ENCODE peak calls at places on chromosome 16, in eight cellular contexts. One of them, this sample, is unnamed.

GRCh38 chr16:86824751-86825310 is 246.5 kb downstream of the FOXL1 start:
- DNase-seq in nephron progenitor cell: peak
- DNase-seq in NCI-H1694 treated with DMSO at 0.1 percent for 48 hours: no peak
- DNase-seq in activated CD8-positive, alpha-beta memory T cell treated with anti-CD3 and anti-CD28 coated beads, Interleukin-2, amount 10 ng/mL, durations not matched to agents 7 days and 5 days: no peak
- DNase-seq in RWPE1: no peak
- DNase-seq in stimulated activated CD4-positive, alpha-beta T cell treated with anti-CD3 and anti-CD28 coated beads, Interleukin-15, amount 100 ng/mL, for 1 hour: no peak
- DNase-seq in ACHN: no peak
- DNase-seq in NB4: peak
- DNase-seq in this sample: no peak

GRCh38 chr16:7315813-7316212 is 16.8 kb upstream of the RBFOX1 start:
- DNase-seq in nephron progenitor cell: no peak
- DNase-seq in NCI-H1694 treated with DMSO at 0.1 percent for 48 hours: no peak
- DNase-seq in activated CD8-positive, alpha-beta memory T cell treated with anti-CD3 and anti-CD28 coated beads, Interleukin-2, amount 10 ng/mL, durations not matched to agents 7 days and 5 days: no peak
- DNase-seq in RWPE1: no peak
- DNase-seq in stimulated activated CD4-positive, alpha-beta T cell treated with anti-CD3 and anti-CD28 coated beads, Interleukin-15, amount 100 ng/mL, for 1 hour: no peak
- DNase-seq in ACHN: no peak
- DNase-seq in NB4: no peak
- DNase-seq in this sample: no peak

GRCh38 chr16:72934661-72935403 is 113.1 kb downstream of the ZFHX3 start:
- DNase-seq in nephron progenitor cell: no peak
- DNase-seq in NCI-H1694 treated with DMSO at 0.1 percent for 48 hours: no peak
- DNase-seq in activated CD8-positive, alpha-beta memory T cell treated with anti-CD3 and anti-CD28 coated beads, Interleukin-2, amount 10 ng/mL, durations not matched to agents 7 days and 5 days: no peak
- DNase-seq in RWPE1: no peak
- DNase-seq in stimulated activated CD4-positive, alpha-beta T cell treated with anti-CD3 and anti-CD28 coated beads, Interleukin-15, amount 100 ng/mL, for 1 hour: no peak
- DNase-seq in ACHN: no peak
- DNase-seq in NB4: peak
- DNase-seq in this sample: no peak

GRCh38 chr16:68719993-68720489 is 17.1 kb upstream of the CDH1 start:
- DNase-seq in nephron progenitor cell: no peak
- DNase-seq in NCI-H1694 treated with DMSO at 0.1 percent for 48 hours: no peak
- DNase-seq in activated CD8-positive, alpha-beta memory T cell treated with anti-CD3 and anti-CD28 coated beads, Interleukin-2, amount 10 ng/mL, durations not matched to agents 7 days and 5 days: no peak
- DNase-seq in RWPE1: no peak
- DNase-seq in stimulated activated CD4-positive, alpha-beta T cell treated with anti-CD3 and anti-CD28 coated beads, Interleukin-15, amount 100 ng/mL, for 1 hour: no peak
- DNase-seq in ACHN: no peak
- DNase-seq in NB4: no peak
- DNase-seq in this sample: no peak

GRCh38 chr16:69187891-69188451 is 1.0 kb downstream of the SNTB2 start:
- DNase-seq in nephron progenitor cell: peak
- DNase-seq in NCI-H1694 treated with DMSO at 0.1 percent for 48 hours: no peak
- DNase-seq in activated CD8-positive, alpha-beta memory T cell treated with anti-CD3 and anti-CD28 coated beads, Interleukin-2, amount 10 ng/mL, durations not matched to agents 7 days and 5 days: peak
- DNase-seq in RWPE1: peak
- DNase-seq in stimulated activated CD4-positive, alpha-beta T cell treated with anti-CD3 and anti-CD28 coated beads, Interleukin-15, amount 100 ng/mL, for 1 hour: peak
- DNase-seq in ACHN: peak
- DNase-seq in NB4: peak
- DNase-seq in this sample: no peak

GRCh38 chr16:75011634-75012307 is 12.9 kb downstream of the ZNRF1 start:
- DNase-seq in nephron progenitor cell: no peak
- DNase-seq in NCI-H1694 treated with DMSO at 0.1 percent for 48 hours: no peak
- DNase-seq in activated CD8-positive, alpha-beta memory T cell treated with anti-CD3 and anti-CD28 coated beads, Interleukin-2, amount 10 ng/mL, durations not matched to agents 7 days and 5 days: peak
- DNase-seq in RWPE1: peak
- DNase-seq in stimulated activated CD4-positive, alpha-beta T cell treated with anti-CD3 and anti-CD28 coated beads, Interleukin-15, amount 100 ng/mL, for 1 hour: peak
- DNase-seq in ACHN: peak
- DNase-seq in NB4: peak
- DNase-seq in this sample: peak

GRCh38 chr16:77963185-77964044 is 58.9 kb upstream of the CLEC3A start:
- DNase-seq in nephron progenitor cell: no peak
- DNase-seq in NCI-H1694 treated with DMSO at 0.1 percent for 48 hours: no peak
- DNase-seq in activated CD8-positive, alpha-beta memory T cell treated with anti-CD3 and anti-CD28 coated beads, Interleukin-2, amount 10 ng/mL, durations not matched to agents 7 days and 5 days: no peak
- DNase-seq in RWPE1: no peak
- DNase-seq in stimulated activated CD4-positive, alpha-beta T cell treated with anti-CD3 and anti-CD28 coated beads, Interleukin-15, amount 100 ng/mL, for 1 hour: no peak
- DNase-seq in ACHN: no peak
- DNase-seq in NB4: peak
- DNase-seq in this sample: no peak

GRCh38 chr16:47460301-47460754 is 535 bp downstream of the ITFG1 start:
- DNase-seq in nephron progenitor cell: no peak
- DNase-seq in NCI-H1694 treated with DMSO at 0.1 percent for 48 hours: no peak
- DNase-seq in activated CD8-positive, alpha-beta memory T cell treated with anti-CD3 and anti-CD28 coated beads, Interleukin-2, amount 10 ng/mL, durations not matched to agents 7 days and 5 days: no peak
- DNase-seq in RWPE1: peak
- DNase-seq in stimulated activated CD4-positive, alpha-beta T cell treated with anti-CD3 and anti-CD28 coated beads, Interleukin-15, amount 100 ng/mL, for 1 hour: no peak
- DNase-seq in ACHN: peak
- DNase-seq in NB4: no peak
- DNase-seq in this sample: no peak

GRCh38 chr16:49013727-49014080 is 267.9 kb downstream of the CBLN1 start:
- DNase-seq in nephron progenitor cell: no peak
- DNase-seq in NCI-H1694 treated with DMSO at 0.1 percent for 48 hours: no peak
- DNase-seq in activated CD8-positive, alpha-beta memory T cell treated with anti-CD3 and anti-CD28 coated beads, Interleukin-2, amount 10 ng/mL, durations not matched to agents 7 days and 5 days: no peak
- DNase-seq in RWPE1: no peak
- DNase-seq in stimulated activated CD4-positive, alpha-beta T cell treated with anti-CD3 and anti-CD28 coated beads, Interleukin-15, amount 100 ng/mL, for 1 hour: no peak
- DNase-seq in ACHN: no peak
- DNase-seq in NB4: no peak
- DNase-seq in this sample: no peak

GRCh38 chr16:89890200-89890599 is 16.8 kb downstream of the TCF25 start:
- DNase-seq in nephron progenitor cell: no peak
- DNase-seq in NCI-H1694 treated with DMSO at 0.1 percent for 48 hours: no peak
- DNase-seq in activated CD8-positive, alpha-beta memory T cell treated with anti-CD3 and anti-CD28 coated beads, Interleukin-2, amount 10 ng/mL, durations not matched to agents 7 days and 5 days: peak
- DNase-seq in RWPE1: no peak
- DNase-seq in stimulated activated CD4-positive, alpha-beta T cell treated with anti-CD3 and anti-CD28 coated beads, Interleukin-15, amount 100 ng/mL, for 1 hour: no peak
- DNase-seq in ACHN: no peak
- DNase-seq in NB4: no peak
- DNase-seq in this sample: no peak

GRCh38 chr16:27748868-27749546 is 199.1 kb downstream of the KATNIP start:
- DNase-seq in nephron progenitor cell: no peak
- DNase-seq in NCI-H1694 treated with DMSO at 0.1 percent for 48 hours: no peak
- DNase-seq in activated CD8-positive, alpha-beta memory T cell treated with anti-CD3 and anti-CD28 coated beads, Interleukin-2, amount 10 ng/mL, durations not matched to agents 7 days and 5 days: peak
- DNase-seq in RWPE1: peak
- DNase-seq in stimulated activated CD4-positive, alpha-beta T cell treated with anti-CD3 and anti-CD28 coated beads, Interleukin-15, amount 100 ng/mL, for 1 hour: no peak
- DNase-seq in ACHN: peak
- DNase-seq in NB4: peak
- DNase-seq in this sample: peak

GRCh38 chr16:10618710-10619209 is 38.4 kb upstream of the EMP2 start:
- DNase-seq in nephron progenitor cell: no peak
- DNase-seq in NCI-H1694 treated with DMSO at 0.1 percent for 48 hours: no peak
- DNase-seq in activated CD8-positive, alpha-beta memory T cell treated with anti-CD3 and anti-CD28 coated beads, Interleukin-2, amount 10 ng/mL, durations not matched to agents 7 days and 5 days: no peak
- DNase-seq in RWPE1: no peak
- DNase-seq in stimulated activated CD4-positive, alpha-beta T cell treated with anti-CD3 and anti-CD28 coated beads, Interleukin-15, amount 100 ng/mL, for 1 hour: no peak
- DNase-seq in ACHN: no peak
- DNase-seq in NB4: no peak
- DNase-seq in this sample: no peak

GRCh38 chr16:69438465-69438864 is 14.0 kb downstream of the CYB5B start:
- DNase-seq in nephron progenitor cell: no peak
- DNase-seq in NCI-H1694 treated with DMSO at 0.1 percent for 48 hours: no peak
- DNase-seq in activated CD8-positive, alpha-beta memory T cell treated with anti-CD3 and anti-CD28 coated beads, Interleukin-2, amount 10 ng/mL, durations not matched to agents 7 days and 5 days: no peak
- DNase-seq in RWPE1: no peak
- DNase-seq in stimulated activated CD4-positive, alpha-beta T cell treated with anti-CD3 and anti-CD28 coated beads, Interleukin-15, amount 100 ng/mL, for 1 hour: no peak
- DNase-seq in ACHN: no peak
- DNase-seq in NB4: no peak
- DNase-seq in this sample: no peak

GRCh38 chr16:87741700-87742415 is 23.9 kb downstream of the KLHDC4 start:
- DNase-seq in nephron progenitor cell: no peak
- DNase-seq in NCI-H1694 treated with DMSO at 0.1 percent for 48 hours: no peak
- DNase-seq in activated CD8-positive, alpha-beta memory T cell treated with anti-CD3 and anti-CD28 coated beads, Interleukin-2, amount 10 ng/mL, durations not matched to agents 7 days and 5 days: no peak
- DNase-seq in RWPE1: no peak
- DNase-seq in stimulated activated CD4-positive, alpha-beta T cell treated with anti-CD3 and anti-CD28 coated beads, Interleukin-15, amount 100 ng/mL, for 1 hour: no peak
- DNase-seq in ACHN: no peak
- DNase-seq in NB4: no peak
- DNase-seq in this sample: no peak

GRCh38 chr16:1093284-1094123 is 2.5 kb downstream of the C1QTNF8 start:
- DNase-seq in nephron progenitor cell: no peak
- DNase-seq in NCI-H1694 treated with DMSO at 0.1 percent for 48 hours: no peak
- DNase-seq in activated CD8-positive, alpha-beta memory T cell treated with anti-CD3 and anti-CD28 coated beads, Interleukin-2, amount 10 ng/mL, durations not matched to agents 7 days and 5 days: peak
- DNase-seq in RWPE1: no peak
- DNase-seq in stimulated activated CD4-positive, alpha-beta T cell treated with anti-CD3 and anti-CD28 coated beads, Interleukin-15, amount 100 ng/mL, for 1 hour: no peak
- DNase-seq in ACHN: no peak
- DNase-seq in NB4: no peak
- DNase-seq in this sample: peak

GRCh38 chr16:52545544-52546262 is 1.2 kb downstream of the TOX3 start:
- DNase-seq in nephron progenitor cell: peak
- DNase-seq in NCI-H1694 treated with DMSO at 0.1 percent for 48 hours: no peak
- DNase-seq in activated CD8-positive, alpha-beta memory T cell treated with anti-CD3 and anti-CD28 coated beads, Interleukin-2, amount 10 ng/mL, durations not matched to agents 7 days and 5 days: no peak
- DNase-seq in RWPE1: no peak
- DNase-seq in stimulated activated CD4-positive, alpha-beta T cell treated with anti-CD3 and anti-CD28 coated beads, Interleukin-15, amount 100 ng/mL, for 1 hour: no peak
- DNase-seq in ACHN: no peak
- DNase-seq in NB4: no peak
- DNase-seq in this sample: no peak